ENCODE peak calls at places on chromosomes 11 and 22, in nine cellular contexts. F is GM13977, K is mesothelial cell of epicardium, E is AG09309, I is choroid plexus epithelial cell, Z is sigmoid colon, Y is DND-41, B is GM12865, Q is fibroblast of villous mesenchyme. U is an unnamed sample.

GRCh38 chr11:23520226-23520960 is 660.1 kb upstream of the CCDC179 start:
- DNase-seq in F (no peak), K (no peak), E (no peak), I (no peak), Z (no peak), Y (no peak), B (no peak), Q (no peak), U (no peak)

GRCh38 chr11:117492578-117493251 is 165.1 kb downstream of the CEP164 start:
- DNase-seq in F (no peak), K (no peak), E (no peak), I (no peak), Z (no peak), Y (no peak), B (no peak), Q (no peak), U (no peak)

GRCh38 chr11:11449327-11449726 is 96.3 kb upstream of the CSNK2A3 start:
- DNase-seq in F (no peak), K (no peak), E (no peak), I (no peak), Z (no peak), Y (no peak), B (no peak), Q (no peak), U (no peak)

GRCh38 chr11:46438211-46438610 is 46.6 kb upstream of the CHRM4 start:
- DNase-seq in F (no peak), K (no peak), E (no peak), I (no peak), Z (no peak), Y (no peak), B (no peak), Q (no peak), U (no peak)

GRCh38 chr11:47786373-47786772 is 19.2 kb upstream of the FNBP4 start:
- DNase-seq in F (no peak), K (no peak), E (no peak), I (peak; percentile 67), Z (no peak), Y (no peak), B (no peak), Q (peak; percentile 34), U (no peak)

GRCh38 chr11:121534131-121535093 is 81.6 kb upstream of the SORL1-AS1 start:
- DNase-seq in F (no peak), K (no peak), E (no peak), I (peak; percentile 50), Z (no peak), Y (no peak), B (no peak), Q (peak; percentile 32), U (no peak)

GRCh38 chr11:61791737-61792309 is 576 bp downstream of the TMEM258 start:
- DNase-seq in F (peak; percentile 54), K (no peak), E (peak; percentile 68), I (peak; percentile 96), Z (peak; percentile 90), Y (peak; percentile 43), B (peak; percentile 75), Q (peak; percentile 95), U (no peak)

GRCh38 chr22:50469377-50470305 is 5.2 kb downstream of the SBF1 start:
- DNase-seq in F (peak; percentile 95), K (no peak), E (no peak), I (peak; percentile 38), Z (peak; percentile 70), Y (peak; percentile 100), B (peak; percentile 98), Q (peak; percentile 31), U (peak; percentile 84)

GRCh38 chr22:37999640-38000272 is 15.4 kb upstream of the SOX10 start:
- DNase-seq in F (no peak), K (no peak), E (no peak), I (peak; percentile 53), Z (no peak), Y (peak; percentile 12), B (peak; percentile 16), Q (peak; percentile 46), U (no peak)

GRCh38 chr11:8318536-8318935 is 54.9 kb upstream of the LMO1 start:
- DNase-seq in F (no peak), K (no peak), E (no peak), I (no peak), Z (peak; percentile 55), Y (no peak), B (no peak), Q (no peak), U (no peak)
- TF ChIP-seq CTCF in F (peak; percentile 39), K (no peak), E (peak; percentile 19), I (peak; percentile 23), Z (no peak), Y (peak; percentile 31), B (peak; percentile 24), Q (peak; percentile 6), U (no peak)

GRCh38 chr11:133153031-133153430 is 379.3 kb downstream of the OPCML start:
- DNase-seq in F (no peak), K (no peak), E (no peak), I (no peak), Z (no peak), Y (no peak), B (no peak), Q (no peak), U (no peak)

GRCh38 chr11:133162228-133162627 is 370.1 kb downstream of the OPCML start:
- DNase-seq in F (no peak), K (no peak), E (no peak), I (no peak), Z (no peak), Y (no peak), B (no peak), Q (no peak), U (no peak)

GRCh38 chr11:133160754-133161153 is 371.5 kb downstream of the OPCML start:
- DNase-seq in F (no peak), K (no peak), E (no peak), I (no peak), Z (no peak), Y (no peak), B (no peak), Q (no peak), U (no peak)

GRCh38 chr11:133157180-133157579 is 375.1 kb downstream of the OPCML start:
- DNase-seq in F (no peak), K (no peak), E (no peak), I (no peak), Z (no peak), Y (no peak), B (no peak), Q (no peak), U (no peak)
- TF ChIP-seq CTCF in F (no peak), K (no peak), E (no peak), I (no peak), Z (no peak), Y (no peak), B (no peak), Q (no peak), U (no peak)

GRCh38 chr11:86861810-86862209 is 61.5 kb downstream of the PRSS23 start:
- DNase-seq in F (no peak), K (no peak), E (no peak), I (no peak), Z (no peak), Y (no peak), B (no peak), Q (no peak), U (no peak)
- TF ChIP-seq CTCF in F (no peak), K (no peak), E (no peak), I (no peak), Z (no peak), Y (no peak), B (no peak), Q (peak; percentile 12), U (no peak)

GRCh38 chr11:1348146-1348545 is 38.7 kb upstream of the TOLLIP start:
- DNase-seq in F (no peak), K (no peak), E (no peak), I (no peak), Z (peak; percentile 50), Y (no peak), B (no peak), Q (no peak), U (no peak)

GRCh38 chr11:1350086-1350725 is 39.5 kb upstream of the BRSK2 start:
- DNase-seq in F (peak; percentile 25), K (no peak), E (no peak), I (no peak), Z (peak; percentile 46), Y (no peak), B (no peak), Q (no peak), U (no peak)

GRCh38 chr11:1346669-1347390 is 37.4 kb upstream of the TOLLIP start:
- DNase-seq in F (no peak), K (no peak), E (no peak), I (no peak), Z (peak; percentile 48), Y (no peak), B (no peak), Q (no peak), U (no peak)

GRCh38 chr11:1349074-1349931 is 39.9 kb upstream of the TOLLIP start:
- DNase-seq in F (no peak), K (no peak), E (no peak), I (no peak), Z (peak; percentile 57), Y (no peak), B (no peak), Q (no peak), U (no peak)

GRCh38 chr11:1348748-1349073 is 39.3 kb upstream of the TOLLIP start:
- DNase-seq in F (no peak), K (no peak), E (no peak), I (no peak), Z (peak; percentile 48), Y (no peak), B (no peak), Q (no peak), U (no peak)
- TF ChIP-seq CTCF in F (no peak), K (no peak), E (no peak), I (no peak), Z (no peak), Y (no peak), B (no peak), Q (no peak), U (no peak)

GRCh38 chr22:26401726-26402125 is 27.3 kb upstream of the ASPHD2 start:
- DNase-seq in F (no peak), K (no peak), E (no peak), I (no peak), Z (no peak), Y (peak; percentile 7), B (no peak), Q (no peak), U (no peak)

GRCh38 chr22:26394787-26395186 is 34.3 kb upstream of the ASPHD2 start:
- DNase-seq in F (no peak), K (no peak), E (no peak), I (no peak), Z (no peak), Y (no peak), B (no peak), Q (no peak), U (no peak)

GRCh38 chr22:26395926-26396325 is 33.1 kb upstream of the ASPHD2 start:
- DNase-seq in F (no peak), K (no peak), E (no peak), I (no peak), Z (no peak), Y (no peak), B (no peak), Q (no peak), U (no peak)

GRCh38 chr22:26399288-26399687 is 29.8 kb upstream of the ASPHD2 start:
- DNase-seq in F (no peak), K (no peak), E (no peak), I (peak; percentile 17), Z (no peak), Y (no peak), B (no peak), Q (no peak), U (no peak)

GRCh38 chr22:26398741-26399153 is 30.3 kb upstream of the ASPHD2 start:
- DNase-seq in F (peak; percentile 55), K (peak; percentile 18), E (peak; percentile 59), I (peak; percentile 85), Z (peak; percentile 72), Y (peak; percentile 54), B (peak; percentile 72), Q (peak; percentile 64), U (peak; percentile 21)
- TF ChIP-seq CTCF in F (peak; percentile 65), K (no peak), E (peak; percentile 85), I (peak; percentile 88), Z (peak; percentile 61), Y (peak; percentile 81), B (peak; percentile 64), Q (peak; percentile 71), U (peak; percentile 47)

GRCh38 chr11:134617360-134617759 is 205.3 kb upstream of the B3GAT1 start:
- DNase-seq in F (no peak), K (no peak), E (no peak), I (no peak), Z (no peak), Y (no peak), B (no peak), Q (no peak), U (no peak)
- TF ChIP-seq CTCF in F (no peak), K (no peak), E (no peak), I (no peak), Z (no peak), Y (no peak), B (no peak), Q (no peak), U (no peak)